ENCODE peak calls at places on chromosomes 2 and 18, in ten cellular contexts. O is PC-9; B is adrenal gland; V is heart left ventricle; A is HepG2; U is aorta; H is endothelial cell of umbilical vein; Z is IMR-90; Q is CD8-positive, alpha-beta T cell; X is pancreas. R is an unnamed sample. For H3K4me1 and H3K27me3, the result is how much of the 10 kb centered on the place peaks cover.

GRCh38 chr2:191020742-191021381 is 6.9 kb upstream of the STAT1 start:
- DNase-seq in U (no peak), B (peak), H (no peak), X (no peak), A (peak), Q (no peak), V (peak), O (no peak), Z (peak), R (peak)

GRCh38 chr18:25650201-25650941 is 298.4 kb upstream of the ZNF521 start:
- DNase-seq in O (no peak), U (no peak), A (peak), Q (no peak), B (no peak), Z (peak), H (peak), V (no peak), X (no peak), R (no peak)

GRCh38 chr2:33104726-33105125 is 158.0 kb downstream of the LTBP1 start:
- DNase-seq in Z (peak), O (no peak), X (no peak), V (no peak), B (no peak), U (no peak), A (no peak), H (peak), Q (no peak), R (no peak)

GRCh38 chr2:96423866-96424265 is 81.3 kb downstream of the NEURL3 start:
- DNase-seq in H (no peak), Q (no peak), O (no peak), Z (peak), B (no peak), U (no peak), V (no peak), X (no peak), A (no peak), R (no peak)

GRCh38 chr2:213084261-213084660 is 67.2 kb downstream of the IKZF2 start:
- DNase-seq in A (no peak), V (no peak), U (no peak), H (no peak), X (no peak), B (no peak), O (no peak), Z (no peak), Q (no peak), R (no peak)

GRCh38 chr2:167052825-167053224 is 164.5 kb downstream of the XIRP2 start:
- DNase-seq in Z (peak), O (no peak), A (no peak), V (no peak), U (no peak), H (no peak), X (no peak), B (no peak), Q (no peak), R (no peak)

GRCh38 chr2:113974727-113975126 is 84.8 kb downstream of the ACTR3 start:
- DNase-seq in O (no peak), V (no peak), Q (no peak), Z (no peak), X (no peak), H (no peak), A (peak), B (no peak), U (no peak), R (no peak)

GRCh38 chr2:183088061-183088460 is 9.5 kb downstream of the DUSP19 start:
- DNase-seq in B (no peak), O (no peak), U (no peak), Q (no peak), Z (no peak), H (no peak), A (no peak), V (no peak), X (no peak), R (no peak)

GRCh38 chr2:133676392-133677130 is 108.3 kb upstream of the NCKAP5 start:
- DNase-seq in O (no peak), B (no peak), X (no peak), H (no peak), Z (peak), U (no peak), A (no peak), V (no peak), Q (no peak), R (no peak)

GRCh38 chr2:51981813-51982212 is 949.9 kb upstream of the NRXN1 start:
- DNase-seq in U (no peak), A (no peak), O (no peak), V (no peak), X (no peak), Z (peak), H (no peak), Q (no peak), B (no peak), R (no peak)

GRCh38 chr2:203532957-203533695 is 2.0 kb downstream of the RAPH1 start:
- DNase-seq in Z (peak), U (no peak), H (peak), B (no peak), O (no peak), V (no peak), A (peak), X (no peak), Q (no peak), R (no peak)

GRCh38 chr2:101560780-101561315 is 85.9 kb upstream of the RFX8 start:
- DNase-seq in U (no peak), V (no peak), O (no peak), Z (no peak), H (no peak), A (no peak), B (no peak), X (no peak), Q (no peak), R (no peak)

GRCh38 chr2:158726906-158727592 is 68.1 kb upstream of the DAPL1 start:
- DNase-seq in X (no peak), A (peak), B (no peak), V (no peak), Z (no peak), O (no peak), U (no peak), Q (no peak), H (no peak), R (no peak)

GRCh38 chr18:69936191-69936558 is 11.5 kb downstream of the CD226 start:
- DNase-seq in Q (no peak), B (peak), U (no peak), V (peak), H (no peak), O (no peak), X (peak), A (no peak), Z (no peak), R (no peak)

GRCh38 chr2:239302083-239302807 is 98.6 kb downstream of the HDAC4 start:
- DNase-seq in Q (no peak), B (no peak), V (peak), H (no peak), O (no peak), A (no peak), U (peak), Z (no peak), X (no peak), R (no peak)
- H3K4me1 ChIP-seq in Q (under half), B (under half), V (under half), H (under half), O (under half), A (under half), U (under half), Z (under half), X (under half), R (under half)

GRCh38 chr2:240864475-240864874 is 4.1 kb upstream of the AGXT start:
- DNase-seq in X (no peak), H (no peak), V (no peak), U (no peak), Z (no peak), Q (no peak), A (peak), O (no peak), B (no peak), R (no peak)

GRCh38 chr2:240869109-240869955 is 708 bp downstream of the AGXT start:
- DNase-seq in Z (no peak), B (no peak), Q (no peak), H (no peak), X (no peak), O (no peak), U (peak), V (no peak), A (no peak), R (no peak)

GRCh38 chr2:240868286-240869108 is at the start of gene AGXT:
- DNase-seq in B (no peak), H (no peak), V (no peak), Q (no peak), X (no peak), O (no peak), Z (peak), U (no peak), A (peak), R (no peak)

GRCh38 chr2:240861547-240861946 is 7.1 kb upstream of the AGXT start:
- DNase-seq in H (no peak), Z (no peak), V (no peak), A (no peak), O (no peak), Q (no peak), B (no peak), U (no peak), X (no peak), R (no peak)

DNA sequence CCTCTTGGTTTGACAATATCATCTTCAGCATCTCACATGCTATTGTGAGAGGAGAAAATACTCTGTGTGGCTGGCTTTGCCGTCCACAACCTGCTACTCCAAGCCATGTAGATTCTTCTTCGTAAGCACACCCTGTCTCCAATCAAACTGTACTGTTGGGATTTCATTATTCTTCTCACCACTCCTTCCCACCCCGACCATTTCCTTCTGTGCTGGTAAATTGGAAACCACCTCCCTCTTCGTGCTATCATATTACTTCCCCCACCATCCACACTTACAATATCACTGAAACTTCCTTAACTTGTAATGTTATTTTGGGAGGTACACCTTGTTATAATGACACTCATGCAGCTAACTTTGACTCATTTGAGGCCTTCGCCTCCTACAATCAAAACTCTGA is 3.2 kb upstream of the AGXT start:
- DNase-seq in B (no peak), A (no peak), X (no peak), U (no peak), H (no peak), O (no peak), Z (no peak), V (no peak), Q (no peak), R (no peak)
- H3K27me3 ChIP-seq in B (under half), A (under half), X (under half), U (under half), H (under half), O (under half), Z (half or more), V (under half), Q (under half), R (under half)

DNA sequence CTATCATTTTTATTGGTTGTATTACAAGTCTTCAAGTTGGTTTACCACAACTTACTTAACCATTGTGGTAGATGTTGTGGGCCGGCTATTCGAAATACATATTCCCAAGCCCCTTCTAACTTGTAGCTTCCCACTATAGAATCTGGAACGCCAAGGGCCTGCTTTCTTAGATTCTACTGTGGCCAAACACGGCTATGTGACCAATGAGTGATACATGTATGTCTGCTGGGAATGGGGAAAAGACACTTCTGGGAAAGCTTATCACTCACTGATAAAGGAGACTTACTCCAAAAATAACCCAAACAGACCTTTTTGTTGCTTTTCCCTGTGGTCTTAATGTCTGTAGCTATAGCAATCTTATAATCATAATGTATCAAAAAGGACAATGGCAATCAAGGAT is 24.5 kb downstream of the STRN start:
- DNase-seq in Q (no peak), O (no peak), X (no peak), A (no peak), V (no peak), Z (no peak), U (no peak), H (no peak), B (no peak), R (no peak)
- H3K27ac ChIP-seq in Q (no peak), O (no peak), X (no peak), A (no peak), V (peak), Z (no peak), U (no peak), H (no peak), B (no peak), R (no peak)

GRCh38 chr2:217803639-217803932 is 199.2 kb downstream of the TNS1 start:
- DNase-seq in B (peak), V (no peak), O (no peak), H (no peak), U (no peak), X (no peak), A (no peak), Z (no peak), Q (no peak), R (no peak)
- H3K4me1 ChIP-seq in B (under half), V (under half), O (under half), H (under half), U (under half), X (under half), A (under half), Z (under half), Q (under half), R (under half)

GRCh38 chr2:20667531-20668401 is 822 bp downstream of the GDF7 start:
- DNase-seq in B (no peak), U (no peak), Z (no peak), V (no peak), H (no peak), O (no peak), A (no peak), Q (no peak), X (no peak), R (no peak)
- H3K27me3 ChIP-seq in B (half or more), U (under half), Z (half or more), V (half or more), H (half or more), O (under half), A (under half), Q (half or more), X (under half), R (under half)

DNA sequence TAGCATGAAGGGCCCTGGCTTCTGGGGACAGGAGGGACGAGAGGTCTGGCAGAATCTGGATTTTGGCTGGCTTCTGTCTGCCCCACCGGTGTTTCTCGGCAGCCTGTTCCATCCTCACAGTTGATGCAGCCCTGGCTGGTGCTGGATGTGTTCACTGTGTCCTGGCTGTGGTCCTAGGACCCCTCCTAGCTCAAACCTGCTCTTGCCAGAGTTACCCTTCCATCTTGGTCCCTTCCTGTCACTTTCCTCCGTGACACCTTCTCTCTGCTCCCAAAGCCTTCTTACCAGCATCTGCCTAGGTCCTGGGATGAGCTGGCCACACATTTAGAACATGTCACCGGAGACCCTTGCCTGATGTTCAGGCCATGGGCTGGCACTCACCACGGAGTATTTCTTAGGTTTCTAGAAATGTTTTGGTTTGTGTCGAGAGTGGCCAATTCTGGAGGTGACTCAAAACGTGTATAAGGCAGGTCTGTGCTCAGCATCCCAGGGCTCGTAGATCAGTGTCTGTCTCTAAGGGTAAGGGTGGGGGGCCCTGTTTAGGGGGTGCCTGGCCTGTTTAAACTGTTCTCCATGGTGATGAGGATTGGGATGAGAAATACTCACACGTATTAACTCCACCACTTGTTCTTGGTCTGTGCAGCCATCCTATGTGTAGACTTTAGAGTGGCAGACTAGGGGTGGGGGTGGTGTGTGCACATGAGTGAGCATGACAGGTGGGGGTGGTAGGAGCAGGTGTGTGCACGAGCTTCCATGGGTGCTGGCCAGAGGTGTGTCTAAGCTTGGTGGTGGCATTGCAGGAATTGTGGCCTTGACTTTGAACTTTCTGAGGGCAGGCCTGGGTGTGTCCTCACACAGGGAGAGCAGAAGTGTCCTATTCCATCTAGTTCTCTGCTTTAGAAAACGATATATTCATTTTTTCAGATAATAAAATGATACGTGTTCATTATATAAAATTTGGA is 162.7 kb downstream of the DYSF start:
- DNase-seq in Q (peak), A (no peak), B (peak), U (peak), O (no peak), H (no peak), Z (no peak), V (no peak), X (no peak), R (peak)
- H3K27ac ChIP-seq in Q (no peak), A (peak), B (peak), U (peak), O (no peak), H (no peak), Z (no peak), V (peak), X (no peak), R (peak)

GRCh38 chr2:40036241-40036640 is 257.2 kb upstream of the THUMPD2 start:
- DNase-seq in H (no peak), O (no peak), U (no peak), A (no peak), Q (no peak), B (no peak), X (no peak), Z (no peak), V (no peak), R (no peak)

GRCh38 chr2:40037303-40037702 is 258.2 kb upstream of the THUMPD2 start:
- DNase-seq in H (no peak), V (no peak), B (no peak), O (no peak), Z (no peak), X (no peak), A (no peak), U (no peak), Q (no peak), R (no peak)

GRCh38 chr2:40039543-40039942 is 260.5 kb upstream of the THUMPD2 start:
- DNase-seq in B (no peak), Q (no peak), Z (no peak), O (no peak), H (no peak), U (no peak), X (no peak), V (no peak), A (no peak), R (no peak)

GRCh38 chr2:40041983-40042382 is 262.9 kb upstream of the THUMPD2 start:
- DNase-seq in Q (no peak), U (no peak), V (no peak), B (no peak), O (peak), X (no peak), Z (peak), A (no peak), H (no peak), R (no peak)

DNA sequence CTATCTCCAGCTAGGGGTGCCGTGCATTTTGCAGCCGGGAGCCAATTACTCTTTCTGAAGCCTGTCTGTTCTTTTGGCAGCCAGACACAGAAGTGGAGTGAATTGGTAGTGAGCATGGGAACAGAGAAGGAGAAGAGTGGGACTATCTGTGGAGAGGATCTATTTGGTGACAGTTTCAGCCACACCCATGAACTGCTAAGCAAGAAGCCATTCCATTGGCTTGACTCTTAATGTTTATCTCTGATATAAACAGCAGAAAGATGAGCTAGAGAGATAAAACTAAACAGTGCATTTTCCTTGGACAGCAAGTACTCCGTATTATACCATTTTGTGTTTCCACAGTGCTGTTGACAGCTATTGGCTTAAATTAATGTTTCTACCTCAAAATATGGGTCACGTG is 259.6 kb upstream of the THUMPD2 start:
- DNase-seq in B (no peak), A (no peak), O (no peak), X (no peak), H (no peak), U (no peak), Q (no peak), V (no peak), Z (peak), R (no peak)
- H3K4me1 ChIP-seq in B (under half), A (under half), O (under half), X (under half), H (under half), U (under half), Q (under half), V (under half), Z (under half), R (under half)

R was measured in lung.